ENCODE peak calls at places on chromosome 18, in nine cellular contexts. H, X, W, B, K, P, V, C and I are unnamed samples.

GRCh38 chr18:32920796-32921787 is 148.3 kb upstream of the KLHL14 start:
- DNase-seq in H (no peak), X (no peak), W (no peak), B (no peak), K (no peak), P (no peak), V (no peak), C (no peak), I (no peak)

GRCh38 chr18:62771494-62771893 is 56.2 kb downstream of the PHLPP1 start:
- DNase-seq in H (no peak), X (no peak), W (no peak), B (no peak), K (no peak), P (no peak), V (no peak), C (no peak), I (no peak)

GRCh38 chr18:22563098-22563707 is 145.5 kb upstream of the CTAGE1 start:
- DNase-seq in H (no peak), X (no peak), W (no peak), B (no peak), K (peak), P (no peak), V (no peak), C (peak), I (no peak)

GRCh38 chr18:46169464-46169941 is 65.3 kb downstream of the HAUS1 start:
- DNase-seq in H (no peak), X (no peak), W (no peak), B (no peak), K (no peak), P (no peak), V (no peak), C (no peak), I (no peak)

GRCh38 chr18:29164020-29164706 is 987.2 kb upstream of the CDH2 start:
- DNase-seq in H (no peak), X (no peak), W (no peak), B (no peak), K (no peak), P (no peak), V (no peak), C (no peak), I (no peak)

GRCh38 chr18:6405237-6406074 is 9.3 kb downstream of the L3MBTL4 start:
- DNase-seq in H (no peak), X (no peak), W (no peak), B (no peak), K (no peak), P (no peak), V (no peak), C (no peak), I (no peak)

GRCh38 chr18:25341861-25342260 is 10.1 kb downstream of the ZNF521 start:
- DNase-seq in H (no peak), X (no peak), W (no peak), B (no peak), K (no peak), P (no peak), V (no peak), C (no peak), I (no peak)

GRCh38 chr18:24212939-24213338 is 74.1 kb downstream of the CABYR start:
- DNase-seq in H (no peak), X (no peak), W (no peak), B (no peak), K (no peak), P (no peak), V (no peak), C (no peak), I (no peak)

GRCh38 chr18:42155024-42155423 is 200.0 kb downstream of the PIK3C3 start:
- DNase-seq in H (no peak), X (no peak), W (no peak), B (no peak), K (no peak), P (no peak), V (no peak), C (no peak), I (no peak)

GRCh38 chr18:78659057-78659456 is 320.6 kb upstream of the SALL3 start:
- DNase-seq in H (no peak), X (no peak), W (no peak), B (no peak), K (no peak), P (no peak), V (no peak), C (no peak), I (no peak)

GRCh38 chr18:46555724-46556123 is 101.3 kb downstream of the LOXHD1 start:
- DNase-seq in H (peak), X (no peak), W (no peak), B (no peak), K (no peak), P (no peak), V (peak), C (peak), I (peak)

GRCh38 chr18:62187543-62188378 is 706 bp downstream of the RELCH start:
- DNase-seq in H (peak), X (peak), W (peak), B (no peak), K (peak), P (no peak), V (peak), C (peak), I (no peak)

GRCh38 chr18:1357724-1358123 is 453.1 kb downstream of the ADCYAP1 start:
- DNase-seq in H (no peak), X (no peak), W (no peak), B (no peak), K (no peak), P (no peak), V (no peak), C (no peak), I (no peak)

GRCh38 chr18:37179384-37179783 is 350.5 kb downstream of the KIAA1328 start:
- DNase-seq in H (no peak), X (no peak), W (no peak), B (no peak), K (no peak), P (no peak), V (no peak), C (no peak), I (no peak)

GRCh38 chr18:48940854-48941531 is 9.8 kb downstream of the SMAD7 start:
- DNase-seq in H (no peak), X (no peak), W (peak), B (no peak), K (peak), P (no peak), V (no peak), C (peak), I (no peak)

GRCh38 chr18:32048507-32049091 is 30.0 kb downstream of the RNF125 start:
- DNase-seq in H (no peak), X (peak), W (no peak), B (peak), K (peak), P (no peak), V (peak), C (no peak), I (no peak)

GRCh38 chr18:7198326-7198725 is 32.6 kb upstream of the LRRC30 start:
- DNase-seq in H (no peak), X (no peak), W (no peak), B (no peak), K (no peak), P (no peak), V (no peak), C (no peak), I (no peak)

GRCh38 chr18:41703744-41704530 is 251.1 kb upstream of the PIK3C3 start:
- DNase-seq in H (no peak), X (no peak), W (no peak), B (no peak), K (no peak), P (no peak), V (no peak), C (no peak), I (no peak)

GRCh38 chr18:48590678-48591077 is 51.8 kb downstream of the CTIF start:
- DNase-seq in H (no peak), X (no peak), W (no peak), B (no peak), K (no peak), P (no peak), V (no peak), C (peak), I (no peak)

GRCh38 chr18:30486856-30487255 is 555.7 kb downstream of the DSC3 start:
- DNase-seq in H (no peak), X (no peak), W (no peak), B (no peak), K (no peak), P (no peak), V (no peak), C (no peak), I (no peak)

GRCh38 chr18:3264362-3264761 is 2.4 kb downstream of the MYL12B start:
- DNase-seq in H (no peak), X (no peak), W (no peak), B (no peak), K (no peak), P (no peak), V (no peak), C (no peak), I (no peak)

GRCh38 chr18:78517973-78518372 is 461.6 kb upstream of the SALL3 start:
- DNase-seq in H (no peak), X (no peak), W (no peak), B (no peak), K (no peak), P (no peak), V (no peak), C (no peak), I (no peak)

GRCh38 chr18:60182223-60182622 is 190.4 kb downstream of the MC4R start:
- DNase-seq in H (no peak), X (no peak), W (no peak), B (no peak), K (no peak), P (no peak), V (no peak), C (no peak), I (no peak)

GRCh38 chr18:74115046-74115445 is 32.6 kb downstream of the FBXO15 start:
- DNase-seq in H (no peak), X (no peak), W (no peak), B (no peak), K (no peak), P (no peak), V (no peak), C (no peak), I (no peak)

GRCh38 chr18:37553633-37554398 is 11.8 kb downstream of the CELF4 start:
- DNase-seq in H (peak), X (no peak), W (no peak), B (no peak), K (no peak), P (no peak), V (no peak), C (no peak), I (no peak)